ENCODE peak calls at places on chromosomes 12 and 14, in four cellular contexts. One of them, this sample, is unnamed. For H3K9me3, the result is how much of the 10 kb centered on the place peaks cover.

GRCh38 chr12:90940872-90941499 is 14.0 kb downstream of the CCER1 start:
- DNase-seq in fibroblast of lung: peak
- DNase-seq in esophagus muscularis mucosa: no peak
- DNase-seq in effector memory CD4-positive, alpha-beta T cell: no peak
- DNase-seq in this sample: peak

GRCh38 chr14:95462491-95462890 is 54.0 kb downstream of the SYNE3 start:
- DNase-seq in effector memory CD4-positive, alpha-beta T cell: no peak
- DNase-seq in esophagus muscularis mucosa: no peak
- DNase-seq in fibroblast of lung: no peak
- DNase-seq in this sample: no peak

GRCh38 chr14:44886860-44887595 is 74.7 kb downstream of the KLHL28 start:
- DNase-seq in fibroblast of lung: no peak
- DNase-seq in effector memory CD4-positive, alpha-beta T cell: no peak
- DNase-seq in esophagus muscularis mucosa: no peak
- DNase-seq in this sample: no peak

GRCh38 chr14:87097021-87097420 is 896.0 kb downstream of the GALC start:
- DNase-seq in effector memory CD4-positive, alpha-beta T cell: no peak
- DNase-seq in esophagus muscularis mucosa: no peak
- DNase-seq in fibroblast of lung: peak
- DNase-seq in this sample: peak

GRCh38 chr14:68596211-68596610 is 196.7 kb downstream of the ZFP36L1 start:
- DNase-seq in effector memory CD4-positive, alpha-beta T cell: no peak
- DNase-seq in esophagus muscularis mucosa: no peak
- DNase-seq in fibroblast of lung: peak
- DNase-seq in this sample: no peak

GRCh38 chr12:124233041-124233836 is 61.7 kb upstream of the RFLNA start:
- DNase-seq in esophagus muscularis mucosa: no peak
- DNase-seq in fibroblast of lung: peak
- DNase-seq in effector memory CD4-positive, alpha-beta T cell: no peak
- DNase-seq in this sample: peak

GRCh38 chr12:77343291-77343690 is 277.9 kb upstream of the E2F7 start:
- DNase-seq in esophagus muscularis mucosa: no peak
- DNase-seq in fibroblast of lung: peak
- DNase-seq in effector memory CD4-positive, alpha-beta T cell: no peak
- DNase-seq in this sample: peak

GRCh38 chr12:51823875-51824565 is 24.5 kb downstream of the FIGNL2 start:
- DNase-seq in effector memory CD4-positive, alpha-beta T cell: no peak
- DNase-seq in esophagus muscularis mucosa: no peak
- DNase-seq in fibroblast of lung: peak
- DNase-seq in this sample: peak

GRCh38 chr14:76984297-76984696 is 44.2 kb downstream of the IRF2BPL start:
- DNase-seq in fibroblast of lung: no peak
- DNase-seq in esophagus muscularis mucosa: no peak
- DNase-seq in effector memory CD4-positive, alpha-beta T cell: no peak
- DNase-seq in this sample: no peak

GRCh38 chr12:91074851-91075250 is 17.0 kb upstream of the KERA start:
- DNase-seq in effector memory CD4-positive, alpha-beta T cell: no peak
- DNase-seq in fibroblast of lung: no peak
- DNase-seq in esophagus muscularis mucosa: no peak
- DNase-seq in this sample: no peak

GRCh38 chr14:44847910-44848309 is 113.8 kb downstream of the KLHL28 start:
- DNase-seq in esophagus muscularis mucosa: no peak
- DNase-seq in effector memory CD4-positive, alpha-beta T cell: no peak
- DNase-seq in fibroblast of lung: peak
- DNase-seq in this sample: peak

GRCh38 chr12:90074086-90074485 is 365.4 kb upstream of the ATP2B1 start:
- DNase-seq in fibroblast of lung: no peak
- DNase-seq in effector memory CD4-positive, alpha-beta T cell: no peak
- DNase-seq in esophagus muscularis mucosa: no peak
- DNase-seq in this sample: no peak

GRCh38 chr12:30462249-30462648 is 233.4 kb downstream of the IPO8 start:
- DNase-seq in esophagus muscularis mucosa: no peak
- DNase-seq in effector memory CD4-positive, alpha-beta T cell: no peak
- DNase-seq in fibroblast of lung: no peak
- DNase-seq in this sample: no peak

GRCh38 chr12:122064780-122065588 is 13.6 kb upstream of the MLXIP start:
- DNase-seq in effector memory CD4-positive, alpha-beta T cell: no peak
- DNase-seq in fibroblast of lung: peak
- DNase-seq in esophagus muscularis mucosa: no peak
- DNase-seq in this sample: no peak

GRCh38 chr12:52294803-52295202 is 3.5 kb upstream of the KRT81 start:
- DNase-seq in fibroblast of lung: no peak
- DNase-seq in effector memory CD4-positive, alpha-beta T cell: no peak
- DNase-seq in esophagus muscularis mucosa: no peak
- DNase-seq in this sample: no peak

GRCh38 chr12:99418379-99418778 is 229.2 kb upstream of the GARIN6 start:
- DNase-seq in effector memory CD4-positive, alpha-beta T cell: no peak
- DNase-seq in esophagus muscularis mucosa: no peak
- DNase-seq in fibroblast of lung: no peak
- DNase-seq in this sample: no peak

GRCh38 chr14:65080954-65081747 is 21.2 kb downstream of the MAX start:
- DNase-seq in fibroblast of lung: no peak
- DNase-seq in effector memory CD4-positive, alpha-beta T cell: no peak
- DNase-seq in esophagus muscularis mucosa: no peak
- DNase-seq in this sample: no peak

GRCh38 chr12:26010293-26010821 is 51.9 kb downstream of the RASSF8 start:
- DNase-seq in fibroblast of lung: peak
- DNase-seq in esophagus muscularis mucosa: no peak
- DNase-seq in effector memory CD4-positive, alpha-beta T cell: no peak
- DNase-seq in this sample: peak

GRCh38 chr12:2640281-2640680 is 154.5 kb upstream of the FKBP4 start:
- DNase-seq in effector memory CD4-positive, alpha-beta T cell: no peak
- DNase-seq in fibroblast of lung: no peak
- DNase-seq in esophagus muscularis mucosa: no peak
- DNase-seq in this sample: no peak

GRCh38 chr12:70393787-70394519 is 27.9 kb downstream of the KCNMB4 start:
- DNase-seq in fibroblast of lung: peak
- DNase-seq in esophagus muscularis mucosa: no peak
- DNase-seq in effector memory CD4-positive, alpha-beta T cell: no peak
- DNase-seq in this sample: peak

GRCh38 chr14:90483551-90483950 is 86.7 kb downstream of the CALM1 start:
- DNase-seq in esophagus muscularis mucosa: no peak
- DNase-seq in effector memory CD4-positive, alpha-beta T cell: peak
- DNase-seq in fibroblast of lung: no peak
- DNase-seq in this sample: no peak

GRCh38 chr12:2719405-2719804 is 75.4 kb upstream of the FKBP4 start:
- DNase-seq in effector memory CD4-positive, alpha-beta T cell: no peak
- DNase-seq in fibroblast of lung: no peak
- DNase-seq in esophagus muscularis mucosa: no peak
- DNase-seq in this sample: no peak

GRCh38 chr14:55803506-55804197 is 223.6 kb downstream of the KTN1 start:
- DNase-seq in fibroblast of lung: peak
- DNase-seq in esophagus muscularis mucosa: no peak
- DNase-seq in effector memory CD4-positive, alpha-beta T cell: no peak
- DNase-seq in this sample: no peak

GRCh38 chr12:111600296-111600562 is 1.1 kb upstream of the ATXN2 start:
- DNase-seq in fibroblast of lung: no peak
- DNase-seq in esophagus muscularis mucosa: no peak
- DNase-seq in effector memory CD4-positive, alpha-beta T cell: no peak
- DNase-seq in this sample: no peak
- H3K4me3 ChIP-seq in fibroblast of lung: peak
- H3K4me3 ChIP-seq in esophagus muscularis mucosa: peak
- H3K4me3 ChIP-seq in effector memory CD4-positive, alpha-beta T cell: peak
- H3K4me3 ChIP-seq in this sample: peak

DNA sequence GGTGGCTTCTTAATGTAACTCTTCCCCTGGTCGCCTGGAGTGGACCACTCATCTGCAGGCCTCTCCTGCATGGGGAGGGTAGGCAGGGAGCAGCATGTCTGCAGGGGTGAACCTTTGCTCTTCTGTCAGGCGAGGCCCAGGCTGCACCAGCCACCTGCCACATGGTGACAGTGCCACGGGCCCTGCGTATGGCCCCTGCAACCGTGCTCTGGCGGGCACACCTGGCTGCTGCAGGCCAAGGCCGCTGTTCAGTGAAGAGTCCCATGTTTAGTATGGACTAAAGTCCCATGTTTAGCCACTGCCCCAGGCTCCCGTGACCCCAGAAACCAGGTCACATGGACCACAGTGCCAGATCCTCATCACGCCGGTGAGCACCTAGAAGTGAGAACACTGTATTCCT is 187.0 kb downstream of the ADGRD1 start:
- DNase-seq in esophagus muscularis mucosa: no peak
- DNase-seq in effector memory CD4-positive, alpha-beta T cell: no peak
- DNase-seq in fibroblast of lung: no peak
- DNase-seq in this sample: no peak
- H3K9me3 ChIP-seq in esophagus muscularis mucosa: under half
- H3K9me3 ChIP-seq in effector memory CD4-positive, alpha-beta T cell: under half
- H3K9me3 ChIP-seq in fibroblast of lung: under half
- H3K9me3 ChIP-seq in this sample: under half

GRCh38 chr12:100927825-100928224 is 133.2 kb downstream of the ANO4 start:
- DNase-seq in fibroblast of lung: peak
- DNase-seq in effector memory CD4-positive, alpha-beta T cell: no peak
- DNase-seq in esophagus muscularis mucosa: no peak
- DNase-seq in this sample: peak
- H3K4me3 ChIP-seq in fibroblast of lung: no peak
- H3K4me3 ChIP-seq in effector memory CD4-positive, alpha-beta T cell: no peak
- H3K4me3 ChIP-seq in esophagus muscularis mucosa: no peak
- H3K4me3 ChIP-seq in this sample: no peak

GRCh38 chr14:78202178-78202577 is 32.0 kb downstream of the NRXN3 start:
- DNase-seq in effector memory CD4-positive, alpha-beta T cell: no peak
- DNase-seq in fibroblast of lung: no peak
- DNase-seq in esophagus muscularis mucosa: no peak
- DNase-seq in this sample: no peak
- H3K9me3 ChIP-seq in effector memory CD4-positive, alpha-beta T cell: under half
- H3K9me3 ChIP-seq in fibroblast of lung: under half
- H3K9me3 ChIP-seq in esophagus muscularis mucosa: under half
- H3K9me3 ChIP-seq in this sample: under half

GRCh38 chr14:75497701-75498100 is 24.6 kb upstream of the BATF start:
- DNase-seq in fibroblast of lung: no peak
- DNase-seq in effector memory CD4-positive, alpha-beta T cell: no peak
- DNase-seq in esophagus muscularis mucosa: peak
- DNase-seq in this sample: no peak
- H3K4me3 ChIP-seq in fibroblast of lung: no peak
- H3K4me3 ChIP-seq in effector memory CD4-positive, alpha-beta T cell: no peak
- H3K4me3 ChIP-seq in esophagus muscularis mucosa: no peak
- H3K4me3 ChIP-seq in this sample: no peak

DNA sequence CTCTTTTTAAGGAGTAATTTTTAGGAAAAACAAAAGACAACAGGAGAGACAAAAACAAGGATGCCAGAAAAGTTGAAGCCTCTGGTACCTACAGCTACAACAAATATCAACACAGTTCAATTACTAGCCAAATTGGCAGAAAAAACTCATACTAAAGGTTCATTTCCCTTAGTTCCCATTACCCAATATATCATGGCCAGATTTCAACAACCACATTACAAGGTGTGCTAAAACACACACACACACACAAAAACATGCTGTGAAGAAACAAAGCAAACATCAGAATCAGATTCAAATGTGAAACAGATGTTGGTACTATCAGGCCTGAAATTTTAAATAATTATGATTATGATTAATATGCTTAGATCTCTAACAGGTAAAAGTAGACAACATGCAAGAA is 272.7 kb upstream of the CLEC14A start:
- DNase-seq in esophagus muscularis mucosa: no peak
- DNase-seq in fibroblast of lung: no peak
- DNase-seq in effector memory CD4-positive, alpha-beta T cell: no peak
- DNase-seq in this sample: no peak
- H3K9me3 ChIP-seq in esophagus muscularis mucosa: under half
- H3K9me3 ChIP-seq in fibroblast of lung: under half
- H3K9me3 ChIP-seq in effector memory CD4-positive, alpha-beta T cell: under half
- H3K9me3 ChIP-seq in this sample: under half

DNA sequence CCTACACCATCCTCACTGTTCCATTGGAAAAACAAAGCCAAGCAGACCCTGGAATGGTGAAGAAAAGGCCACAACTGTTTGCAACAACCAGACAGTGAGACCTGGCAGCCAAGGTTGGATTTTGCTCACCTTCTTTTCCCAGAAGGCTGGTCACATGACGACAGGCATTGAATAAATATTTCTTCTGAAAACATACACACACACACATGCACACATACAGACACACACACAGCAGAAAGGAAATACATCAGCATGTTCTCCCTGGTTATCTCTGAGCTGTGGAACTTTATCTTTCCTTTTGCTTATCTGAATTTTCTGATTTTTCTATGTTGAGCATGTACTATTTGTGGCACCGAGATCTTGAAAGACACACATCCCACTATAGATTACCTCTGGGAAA is 38.0 kb upstream of the CCDC60 start:
- DNase-seq in fibroblast of lung: no peak
- DNase-seq in effector memory CD4-positive, alpha-beta T cell: no peak
- DNase-seq in esophagus muscularis mucosa: no peak
- DNase-seq in this sample: no peak
- H3K4me3 ChIP-seq in fibroblast of lung: no peak
- H3K4me3 ChIP-seq in effector memory CD4-positive, alpha-beta T cell: no peak
- H3K4me3 ChIP-seq in esophagus muscularis mucosa: no peak
- H3K4me3 ChIP-seq in this sample: no peak

GRCh38 chr12:34294137-34294536 is 271.8 kb downstream of the ALG10 start:
- DNase-seq in fibroblast of lung: no peak
- DNase-seq in effector memory CD4-positive, alpha-beta T cell: no peak
- DNase-seq in esophagus muscularis mucosa: no peak
- DNase-seq in this sample: no peak
- H3K9me3 ChIP-seq in fibroblast of lung: under half
- H3K9me3 ChIP-seq in effector memory CD4-positive, alpha-beta T cell: under half
- H3K9me3 ChIP-seq in esophagus muscularis mucosa: under half
- H3K9me3 ChIP-seq in this sample: half or more

DNA sequence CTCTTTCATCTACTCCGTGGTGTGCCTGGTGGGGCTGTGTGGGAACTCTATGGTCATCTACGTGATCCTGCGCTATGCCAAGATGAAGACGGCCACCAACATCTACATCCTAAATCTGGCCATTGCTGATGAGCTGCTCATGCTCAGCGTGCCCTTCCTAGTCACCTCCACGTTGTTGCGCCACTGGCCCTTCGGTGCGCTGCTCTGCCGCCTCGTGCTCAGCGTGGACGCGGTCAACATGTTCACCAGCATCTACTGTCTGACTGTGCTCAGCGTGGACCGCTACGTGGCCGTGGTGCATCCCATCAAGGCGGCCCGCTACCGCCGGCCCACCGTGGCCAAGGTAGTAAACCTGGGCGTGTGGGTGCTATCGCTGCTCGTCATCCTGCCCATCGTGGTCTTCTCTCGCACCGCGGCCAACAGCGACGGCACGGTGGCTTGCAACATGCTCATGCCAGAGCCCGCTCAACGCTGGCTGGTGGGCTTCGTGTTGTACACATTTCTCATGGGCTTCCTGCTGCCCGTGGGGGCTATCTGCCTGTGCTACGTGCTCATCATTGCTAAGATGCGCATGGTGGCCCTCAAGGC is 2.0 kb downstream of the SSTR1 start:
- DNase-seq in esophagus muscularis mucosa: no peak
- DNase-seq in fibroblast of lung: peak
- DNase-seq in effector memory CD4-positive, alpha-beta T cell: no peak
- DNase-seq in this sample: no peak
- H3K4me3 ChIP-seq in esophagus muscularis mucosa: peak
- H3K4me3 ChIP-seq in fibroblast of lung: peak
- H3K4me3 ChIP-seq in effector memory CD4-positive, alpha-beta T cell: no peak
- H3K4me3 ChIP-seq in this sample: no peak

This sample was measured in mammary epithelial cell.